ENCODE peak calls at places on chromosomes 2 and 18, in four cellular contexts. One of them, this sample, is unnamed.

GRCh38 chr2:183665403-183665802 is 541.2 kb downstream of the NUP35 start:
- DNase-seq in fibroblast of pulmonary artery: no peak
- DNase-seq in RWPE2: no peak
- DNase-seq in cardiac muscle cell: no peak
- DNase-seq in this sample: no peak

GRCh38 chr2:241540766-241541561 is 17.6 kb upstream of the BOK start:
- DNase-seq in cardiac muscle cell: peak; percentile 66
- DNase-seq in fibroblast of pulmonary artery: peak; percentile 61
- DNase-seq in RWPE2: no peak
- DNase-seq in this sample: peak; percentile 55

GRCh38 chr2:239927424-239927981 is 97.6 kb downstream of the NDUFA10 start:
- DNase-seq in cardiac muscle cell: peak; percentile 55
- DNase-seq in fibroblast of pulmonary artery: peak; percentile 66
- DNase-seq in RWPE2: peak; percentile 84
- DNase-seq in this sample: no peak

GRCh38 chr2:72027426-72028161 is 120.1 kb downstream of the CYP26B1 start:
- DNase-seq in RWPE2: peak; percentile 50
- DNase-seq in fibroblast of pulmonary artery: no peak
- DNase-seq in cardiac muscle cell: peak; percentile 11
- DNase-seq in this sample: no peak

GRCh38 chr18:46917808-46918600 is 602 bp downstream of the KATNAL2 start:
- DNase-seq in cardiac muscle cell: peak; percentile 32
- DNase-seq in fibroblast of pulmonary artery: peak; percentile 25
- DNase-seq in RWPE2: no peak
- DNase-seq in this sample: no peak

GRCh38 chr2:101080214-101081068 is 70.7 kb downstream of the TBC1D8 start:
- DNase-seq in RWPE2: no peak
- DNase-seq in fibroblast of pulmonary artery: no peak
- DNase-seq in cardiac muscle cell: no peak
- DNase-seq in this sample: no peak

GRCh38 chr2:72145658-72146329 is 1.9 kb downstream of the CYP26B1 start:
- DNase-seq in fibroblast of pulmonary artery: no peak
- DNase-seq in RWPE2: no peak
- DNase-seq in cardiac muscle cell: peak; percentile 24
- DNase-seq in this sample: no peak

GRCh38 chr2:49286045-49286444 is 131.7 kb upstream of the FSHR start:
- DNase-seq in fibroblast of pulmonary artery: no peak
- DNase-seq in cardiac muscle cell: no peak
- DNase-seq in RWPE2: no peak
- DNase-seq in this sample: no peak

GRCh38 chr2:52423655-52424054 is 1343.9 kb upstream of the CHAC2 start:
- DNase-seq in fibroblast of pulmonary artery: no peak
- DNase-seq in RWPE2: no peak
- DNase-seq in cardiac muscle cell: no peak
- DNase-seq in this sample: no peak

GRCh38 chr2:71481111-71481510 is 27.8 kb downstream of the DYSF start:
- DNase-seq in RWPE2: no peak
- DNase-seq in fibroblast of pulmonary artery: no peak
- DNase-seq in cardiac muscle cell: no peak
- DNase-seq in this sample: no peak

GRCh38 chr18:50970006-50970405 is 2.2 kb downstream of the ELAC1 start:
- DNase-seq in cardiac muscle cell: no peak
- DNase-seq in fibroblast of pulmonary artery: no peak
- DNase-seq in RWPE2: no peak
- DNase-seq in this sample: no peak

GRCh38 chr2:6556755-6557154 is 309.0 kb downstream of the CMPK2 start:
- DNase-seq in fibroblast of pulmonary artery: peak; percentile 0
- DNase-seq in cardiac muscle cell: no peak
- DNase-seq in RWPE2: no peak
- DNase-seq in this sample: no peak

GRCh38 chr2:191312163-191312562 is 67.0 kb downstream of the MYO1B start:
- DNase-seq in cardiac muscle cell: no peak
- DNase-seq in fibroblast of pulmonary artery: no peak
- DNase-seq in RWPE2: no peak
- DNase-seq in this sample: no peak

GRCh38 chr2:191304939-191305875 is 60.0 kb downstream of the MYO1B start:
- DNase-seq in fibroblast of pulmonary artery: peak; percentile 94
- DNase-seq in RWPE2: peak; percentile 69
- DNase-seq in cardiac muscle cell: peak; percentile 95
- DNase-seq in this sample: no peak

GRCh38 chr2:191311156-191311555 is 66.0 kb downstream of the MYO1B start:
- DNase-seq in cardiac muscle cell: no peak
- DNase-seq in RWPE2: no peak
- DNase-seq in fibroblast of pulmonary artery: no peak
- DNase-seq in this sample: no peak

GRCh38 chr2:191311627-191312026 is 66.4 kb downstream of the MYO1B start:
- DNase-seq in fibroblast of pulmonary artery: peak; percentile 81
- DNase-seq in RWPE2: no peak
- DNase-seq in cardiac muscle cell: peak; percentile 66
- DNase-seq in this sample: no peak

DNA sequence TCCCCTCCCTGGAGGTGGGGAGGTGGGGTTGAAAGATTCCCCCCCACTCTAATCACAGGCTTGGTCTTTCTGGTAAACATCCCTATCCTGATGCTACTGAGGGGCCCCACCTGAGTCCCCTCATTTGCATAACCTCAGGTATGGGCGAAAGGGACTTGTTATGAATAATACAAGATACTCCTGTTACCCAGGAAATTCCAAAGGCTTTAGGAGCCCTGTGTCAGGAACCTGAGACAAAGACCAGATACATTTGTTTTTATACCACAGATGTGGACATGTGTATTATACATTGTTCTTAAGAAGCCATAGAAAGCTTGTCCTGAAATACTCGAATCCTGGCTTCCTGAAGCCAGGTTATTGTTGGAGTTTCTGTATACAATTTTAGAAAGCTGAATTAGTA is 62.8 kb downstream of the MYO1B start:
- DNase-seq in RWPE2: no peak
- DNase-seq in fibroblast of pulmonary artery: no peak
- DNase-seq in cardiac muscle cell: no peak
- DNase-seq in this sample: no peak
- TF ChIP-seq CTCF in RWPE2: no peak
- TF ChIP-seq CTCF in fibroblast of pulmonary artery: no peak
- TF ChIP-seq CTCF in cardiac muscle cell: no peak
- TF ChIP-seq CTCF in this sample: no peak

GRCh38 chr2:130767408-130767775 is 12.1 kb downstream of the AMER3 start:
- DNase-seq in fibroblast of pulmonary artery: no peak
- DNase-seq in RWPE2: no peak
- DNase-seq in cardiac muscle cell: no peak
- DNase-seq in this sample: no peak
- TF ChIP-seq CTCF in fibroblast of pulmonary artery: no peak
- TF ChIP-seq CTCF in RWPE2: no peak
- TF ChIP-seq CTCF in cardiac muscle cell: no peak
- TF ChIP-seq CTCF in this sample: no peak

GRCh38 chr2:170235860-170236638 is 58.1 kb downstream of the MYO3B start:
- DNase-seq in fibroblast of pulmonary artery: peak; percentile 73
- DNase-seq in RWPE2: no peak
- DNase-seq in cardiac muscle cell: peak; percentile 68
- DNase-seq in this sample: no peak
- TF ChIP-seq CTCF in fibroblast of pulmonary artery: peak; percentile 58
- TF ChIP-seq CTCF in RWPE2: peak; percentile 64
- TF ChIP-seq CTCF in cardiac muscle cell: peak; percentile 57
- TF ChIP-seq CTCF in this sample: peak; percentile 43

DNA sequence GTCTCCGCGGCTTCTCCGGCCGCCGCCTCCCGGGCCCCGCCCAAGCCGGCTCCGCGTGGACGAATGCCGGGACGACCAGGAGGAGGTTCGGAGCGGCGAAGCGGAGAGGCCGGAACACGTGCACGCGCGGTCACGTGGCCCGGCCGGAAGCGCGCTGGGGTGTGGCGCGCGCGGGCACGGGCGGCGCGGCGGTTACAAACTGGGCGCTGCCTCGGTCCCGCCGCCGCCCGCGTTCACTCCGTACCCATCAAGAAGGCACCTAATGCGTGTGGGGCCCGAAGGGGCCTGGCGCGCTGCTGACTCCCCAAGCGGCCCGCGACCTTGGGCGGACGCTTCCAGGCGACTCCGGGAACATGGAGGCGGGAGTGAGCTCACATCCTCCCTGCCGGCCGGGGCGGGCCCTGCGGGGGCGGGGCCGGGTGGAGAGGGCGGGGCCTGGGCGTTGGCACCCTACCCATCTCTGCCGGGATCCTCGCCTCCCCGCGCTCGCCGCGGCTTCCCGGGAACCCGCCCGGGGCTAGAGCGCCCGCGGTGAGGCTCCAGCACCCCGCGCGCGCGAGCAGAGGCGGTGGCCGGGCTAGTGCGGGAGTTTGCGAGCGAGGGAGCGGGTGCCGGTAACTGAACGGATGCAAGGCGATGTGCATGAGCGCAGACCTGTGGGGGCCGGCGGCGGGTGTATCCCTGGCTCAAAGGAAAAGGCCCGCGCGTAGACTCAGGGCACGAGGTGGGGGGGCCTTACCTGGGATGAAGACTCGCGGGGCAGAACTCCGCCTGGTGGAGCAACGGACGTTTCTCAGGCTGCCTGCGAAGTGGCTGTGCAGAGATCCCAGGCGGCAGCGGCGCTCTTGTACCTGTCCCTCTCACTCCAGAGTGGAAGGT is at the start of gene TMEM185B:
- DNase-seq in cardiac muscle cell: peak; percentile 88
- DNase-seq in fibroblast of pulmonary artery: peak; percentile 83
- DNase-seq in RWPE2: peak; percentile 83
- DNase-seq in this sample: peak; percentile 92
- TF ChIP-seq CTCF in cardiac muscle cell: peak; percentile 34
- TF ChIP-seq CTCF in fibroblast of pulmonary artery: peak; percentile 36
- TF ChIP-seq CTCF in RWPE2: peak; percentile 54
- TF ChIP-seq CTCF in this sample: no peak

This sample was measured in natural killer cell.